ENCODE peak calls at places on chromosomes 16 and 17, in five cellular contexts. Q is GM23338; B is midbrain; X is NCI-H2171; W is activated naive CD4-positive, alpha-beta T cell. F is an unnamed sample.

GRCh38 chr17:12024332-12024731 is 3.7 kb downstream of the MAP2K4 start:
- DNase-seq in W (no peak), X (no peak), Q (no peak), B (no peak), F (no peak)

GRCh38 chr17:538096-538973 is 176.3 kb downstream of the VPS53 start:
- DNase-seq in X (no peak), W (no peak), Q (peak), B (no peak), F (peak)

GRCh38 chr17:21288581-21289017 is 4.1 kb downstream of the MAP2K3 start:
- DNase-seq in B (no peak), X (no peak), W (no peak), Q (no peak), F (peak)

GRCh38 chr17:2724783-2725164 is 13.2 kb upstream of the CLUH start:
- DNase-seq in Q (peak), X (no peak), B (no peak), W (no peak), F (peak)

GRCh38 chr16:1580256-1580655 is 31.6 kb downstream of the IFT140 start:
- DNase-seq in X (no peak), B (no peak), W (no peak), Q (no peak), F (no peak)

GRCh38 chr17:70865993-70866804 is 696.9 kb downstream of the KCNJ2 start:
- DNase-seq in B (no peak), Q (no peak), W (no peak), X (no peak), F (no peak)

GRCh38 chr17:41258406-41258805 is 3.2 kb downstream of the KRTAP9-9 start:
- DNase-seq in X (no peak), Q (no peak), W (no peak), B (no peak), F (no peak)

GRCh38 chr17:62778990-62779681 is 29.0 kb downstream of the MARCHF10 start:
- DNase-seq in X (peak), W (no peak), B (no peak), Q (no peak), F (no peak)

GRCh38 chr17:50203589-50204345 is 2.3 kb upstream of the COL1A1 start:
- DNase-seq in X (no peak), B (no peak), Q (no peak), W (no peak), F (no peak)

GRCh38 chr17:72587156-72587555 is 466.3 kb downstream of the SOX9 start:
- DNase-seq in X (no peak), Q (no peak), W (no peak), B (no peak), F (no peak)

GRCh38 chr17:43418441-43419374 is 19.9 kb downstream of the ARL4D start:
- DNase-seq in W (no peak), X (peak), B (no peak), Q (peak), F (peak)

GRCh38 chr17:50507871-50508572 is at the start of gene MYCBPAP:
- DNase-seq in W (peak), B (peak), X (no peak), Q (peak), F (no peak)

GRCh38 chr16:85607796-85608514 is 5.2 kb upstream of the GSE1 start:
- DNase-seq in B (no peak), X (no peak), Q (no peak), W (no peak), F (no peak)

GRCh38 chr16:23110257-23110899 is 38.9 kb downstream of the USP31 start:
- DNase-seq in W (no peak), B (no peak), Q (no peak), X (no peak), F (no peak)

GRCh38 chr17:82820278-82821251 is 19.3 kb downstream of the ZNF750 start:
- DNase-seq in B (no peak), X (no peak), W (no peak), Q (peak), F (no peak)

GRCh38 chr17:28624148-28624547 is 10.2 kb upstream of the RSKR start:
- DNase-seq in X (no peak), B (no peak), Q (no peak), W (no peak), F (no peak)